ENCODE peak calls at places on chromosome 11, in five cellular contexts. I, O, K, C and H are unnamed samples. For H3K4me1, the result is how much of the 10 kb centered on the place peaks cover.

GRCh38 chr11:94524293-94524692 is 12.0 kb downstream of the C11orf97 start:
- DNase-seq in C (no peak), O (no peak), K (no peak), I (no peak), H (no peak)

GRCh38 chr11:114080219-114080618 is 20.7 kb downstream of the ZBTB16 start:
- DNase-seq in C (no peak), I (peak), O (no peak), K (no peak), H (no peak)

GRCh38 chr11:130672911-130673310 is 224.5 kb downstream of the ADAMTS15 start:
- DNase-seq in K (no peak), I (no peak), C (no peak), O (no peak), H (no peak)

GRCh38 chr11:86167499-86168161 is 76.9 kb upstream of the EED start:
- DNase-seq in O (no peak), K (no peak), C (no peak), I (no peak), H (no peak)

GRCh38 chr11:117221775-117222517 is 9.9 kb downstream of the PCSK7 start:
- DNase-seq in O (no peak), I (peak), C (no peak), K (no peak), H (no peak)

GRCh38 chr11:2924381-2924780 is 4.8 kb downstream of the PHLDA2 start:
- DNase-seq in I (peak), C (peak), O (no peak), K (no peak), H (no peak)

GRCh38 chr11:33040127-33040861 is 922 bp downstream of the TCP11L1 start:
- DNase-seq in O (no peak), I (no peak), C (peak), K (no peak), H (no peak)

GRCh38 chr11:99614353-99614752 is 593.6 kb downstream of the CNTN5 start:
- DNase-seq in I (no peak), C (no peak), O (no peak), K (no peak), H (no peak)

GRCh38 chr11:126391970-126392637 is 36.6 kb downstream of the ST3GAL4 start:
- DNase-seq in I (no peak), C (peak), O (no peak), K (no peak), H (peak)

GRCh38 chr11:11432621-11433319 is 79.7 kb upstream of the CSNK2A3 start:
- DNase-seq in K (no peak), O (no peak), C (no peak), I (no peak), H (no peak)

GRCh38 chr11:83185767-83186166 is 7.7 kb upstream of the ANKRD42 start:
- DNase-seq in K (no peak), O (no peak), C (no peak), I (no peak), H (no peak)

GRCh38 chr11:119842731-119843130 is 113.7 kb upstream of the NECTIN1 start:
- DNase-seq in I (no peak), K (no peak), O (no peak), C (no peak), H (no peak)

GRCh38 chr11:120835601-120836228 is 188.2 kb upstream of the TBCEL start:
- DNase-seq in O (no peak), I (no peak), C (no peak), K (no peak), H (no peak)

GRCh38 chr11:2540521-2541320 is 95.9 kb downstream of the KCNQ1 start:
- DNase-seq in O (no peak), I (peak), C (no peak), K (peak), H (peak)

GRCh38 chr11:47156333-47156732 is 20.3 kb downstream of the ARFGAP2 start:
- DNase-seq in C (no peak), O (no peak), I (no peak), K (no peak), H (no peak)

GRCh38 chr11:115180272-115180671 is 323.9 kb downstream of the CADM1 start:
- DNase-seq in I (no peak), C (no peak), K (no peak), O (no peak), H (no peak)

GRCh38 chr11:44625759-44626523 is 60.5 kb downstream of the CD82 start:
- DNase-seq in O (no peak), K (peak), I (peak), C (no peak), H (peak)

GRCh38 chr11:63459586-63459985 is 31.4 kb downstream of the PLAAT5 start:
- DNase-seq in I (no peak), C (no peak), K (no peak), O (no peak), H (no peak)

GRCh38 chr11:66131937-66132632 is 62.0 kb downstream of the PACS1 start:
- DNase-seq in I (no peak), C (no peak), K (no peak), O (no peak), H (no peak)

GRCh38 chr11:57001674-57002401 is 13.1 kb downstream of the OR5AK2 start:
- DNase-seq in O (no peak), I (no peak), K (no peak), C (peak), H (no peak)

GRCh38 chr11:116857316-116857715 is 19.9 kb upstream of the APOA1 start:
- DNase-seq in C (no peak), O (no peak), I (no peak), K (no peak), H (no peak)

GRCh38 chr11:130666781-130667251 is 218.4 kb downstream of the ADAMTS15 start:
- DNase-seq in O (no peak), I (no peak), C (no peak), K (no peak), H (no peak)

GRCh38 chr11:59206635-59207034 is 6.1 kb downstream of the MPEG1 start:
- DNase-seq in K (peak), I (peak), O (no peak), C (peak), H (no peak)

GRCh38 chr11:33656768-33657167 is 43.9 kb downstream of the C11orf91 start:
- DNase-seq in I (no peak), K (no peak), O (no peak), C (no peak), H (no peak)

GRCh38 chr11:45083544-45084087 is 62.8 kb upstream of the PRDM11 start:
- DNase-seq in C (peak), K (no peak), I (peak), O (no peak), H (no peak)

GRCh38 chr11:65557280-65558001 is 718 bp downstream of the LTBP3 start:
- DNase-seq in K (no peak), C (peak), O (no peak), I (no peak), H (no peak)

GRCh38 chr11:113670149-113670829 is 35.8 kb downstream of the TMPRSS5 start:
- DNase-seq in I (no peak), C (no peak), O (no peak), K (no peak), H (no peak)

GRCh38 chr11:59173964-59174663 is 2.2 kb downstream of the DTX4 start:
- DNase-seq in I (peak), C (no peak), K (no peak), O (no peak), H (peak)

GRCh38 chr11:76672431-76673163 is 2.0 kb upstream of the LRRC32 start:
- DNase-seq in I (peak), O (peak), C (no peak), K (no peak), H (no peak)

GRCh38 chr11:69127091-69127850 is 28.5 kb upstream of the SMIM38 start:
- DNase-seq in C (no peak), I (no peak), K (no peak), O (no peak), H (peak)

GRCh38 chr11:133917921-133918605 is 38.7 kb downstream of the IGSF9B start:
- DNase-seq in K (no peak), I (no peak), O (no peak), C (no peak), H (no peak)

GRCh38 chr11:75969626-75970308 is 154.8 kb downstream of the UVRAG start:
- DNase-seq in K (no peak), C (peak), O (no peak), I (no peak), H (no peak)

GRCh38 chr11:19191530-19192169 is 10.1 kb downstream of the CSRP3 start:
- DNase-seq in K (no peak), I (peak), O (no peak), C (no peak), H (no peak)

DNA sequence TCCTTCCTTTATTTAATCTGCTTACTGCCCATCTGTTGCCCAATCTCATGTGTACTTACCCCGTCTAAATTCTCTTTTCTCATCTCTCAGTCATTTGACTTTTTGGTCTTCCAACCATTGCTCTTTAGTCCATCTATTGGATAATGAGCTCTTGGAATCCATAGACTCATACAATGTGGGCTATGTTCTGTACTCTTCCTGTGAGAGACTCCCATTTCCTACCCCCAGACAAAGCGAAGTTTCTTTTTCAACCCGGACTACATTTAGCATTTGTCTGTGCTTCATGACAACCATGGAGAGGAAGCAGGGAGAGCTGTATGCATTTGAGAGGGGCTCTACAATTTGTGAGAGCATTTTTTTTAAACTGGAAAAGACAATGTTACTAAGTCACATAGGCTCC is 4.0 kb upstream of the ARHGAP42 start:
- DNase-seq in C (no peak), I (no peak), O (no peak), K (no peak), H (no peak)
- H3K4me1 ChIP-seq in C (under half), I (under half), O (under half), K (under half), H (under half)

GRCh38 chr11:105838668-105839403 is 183.2 kb downstream of the MSANTD4 start:
- DNase-seq in I (no peak), K (no peak), O (no peak), C (no peak), H (no peak)
- H3K27ac ChIP-seq in I (no peak), K (no peak), O (no peak), C (no peak), H (no peak)

GRCh38 chr11:122365545-122366380 is 249.7 kb upstream of the BLID start:
- DNase-seq in O (no peak), C (no peak), K (no peak), I (no peak), H (no peak)
- H3K4me3 ChIP-seq in O (no peak), C (no peak), K (no peak), I (no peak), H (peak)

DNA sequence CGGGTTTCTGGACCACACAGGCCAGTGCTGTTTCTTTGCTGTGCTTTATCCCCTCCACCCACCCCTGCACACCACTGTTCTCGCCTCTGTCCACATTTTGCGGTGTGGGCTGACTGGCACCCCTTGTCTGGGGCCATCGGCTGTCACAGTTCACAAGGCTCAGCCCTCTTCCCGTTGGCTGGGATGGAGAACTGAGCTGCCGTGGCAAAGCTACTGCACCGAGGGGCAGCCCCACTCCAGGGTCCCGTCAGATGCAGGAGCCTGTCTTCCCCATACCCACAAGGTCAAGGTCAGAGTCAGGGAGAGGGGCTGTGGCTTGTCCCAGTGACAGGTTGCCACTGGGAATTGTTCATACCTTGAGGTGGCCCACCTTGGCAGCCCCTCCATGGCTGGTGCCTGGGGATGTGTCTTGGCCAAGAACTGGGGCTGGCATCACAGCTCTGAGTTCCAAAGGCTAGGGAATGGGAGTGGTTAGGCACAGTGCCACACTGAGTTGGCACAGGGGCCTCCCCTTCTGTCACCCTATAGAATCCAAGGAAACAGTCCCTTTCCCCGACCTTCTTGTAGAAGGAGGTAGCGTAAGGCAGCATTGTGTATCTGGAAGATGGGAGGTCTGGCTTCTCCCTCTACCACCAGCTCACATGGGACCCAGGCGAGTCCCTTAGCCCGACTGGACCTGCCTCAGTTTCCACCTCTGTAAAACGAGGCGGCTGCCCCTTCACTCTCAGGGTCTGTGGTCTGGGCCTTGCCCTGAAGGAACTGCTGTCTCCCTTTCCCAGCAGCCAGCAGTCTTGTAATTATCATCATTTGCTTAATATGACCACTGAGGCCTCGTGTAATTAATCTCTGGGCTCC is 3.4 kb downstream of the GRK2 start:
- DNase-seq in I (peak), O (no peak), K (peak), C (no peak), H (peak)
- H3K4me1 ChIP-seq in I (under half), O (half or more), K (half or more), C (under half), H (half or more)